ENCODE peak calls at places on chromosome 11, in six cellular contexts. P, Y, D, O, U and W are unnamed samples.

GRCh38 chr11:102470257-102470656 is 17.7 kb upstream of the TMEM123 start:
- DNase-seq in P (no peak), Y (peak; percentile 43), D (no peak), O (no peak), U (no peak), W (no peak)

GRCh38 chr11:65132988-65133700 is 1.2 kb downstream of the SYVN1 start:
- DNase-seq in P (peak; percentile 51), Y (peak; percentile 89), D (peak; percentile 73), O (peak; percentile 62), U (peak; percentile 64), W (peak; percentile 54)

GRCh38 chr11:125941606-125942275 is 4.1 kb upstream of the VSIG10L2 start:
- DNase-seq in P (peak; percentile 57), Y (peak; percentile 59), D (peak; percentile 72), O (peak; percentile 72), U (peak; percentile 22), W (peak; percentile 80)

GRCh38 chr11:134819026-134819425 is 407.0 kb upstream of the B3GAT1 start:
- DNase-seq in P (no peak), Y (no peak), D (no peak), O (no peak), U (no peak), W (peak; percentile 63)

GRCh38 chr11:88469828-88470227 is 132.3 kb upstream of the CTSC start:
- DNase-seq in P (no peak), Y (no peak), D (no peak), O (no peak), U (no peak), W (no peak)

GRCh38 chr11:61411589-61411988 is 18.2 kb downstream of the CPSF7 start:
- DNase-seq in P (no peak), Y (no peak), D (no peak), O (no peak), U (no peak), W (no peak)

GRCh38 chr11:70407814-70408213 is 9.5 kb downstream of the CTTN start:
- DNase-seq in P (no peak), Y (no peak), D (no peak), O (no peak), U (no peak), W (no peak)

GRCh38 chr11:72582206-72583176 is 91.7 kb downstream of the PDE2A start:
- DNase-seq in P (no peak), Y (no peak), D (no peak), O (no peak), U (no peak), W (no peak)

GRCh38 chr11:133064152-133064877 is 468.0 kb downstream of the OPCML start:
- DNase-seq in P (peak; percentile 77), Y (peak; percentile 37), D (no peak), O (peak; percentile 91), U (no peak), W (peak; percentile 92)

GRCh38 chr11:102187416-102188125 is 77.3 kb downstream of the YAP1 start:
- DNase-seq in P (peak; percentile 64), Y (no peak), D (no peak), O (peak; percentile 39), U (no peak), W (no peak)

GRCh38 chr11:32231909-32232493 is 141.1 kb downstream of the RCN1 start:
- DNase-seq in P (peak; percentile 63), Y (peak; percentile 63), D (peak; percentile 62), O (peak; percentile 33), U (peak; percentile 36), W (peak; percentile 70)

GRCh38 chr11:66264893-66265292 is 3.5 kb upstream of the RAB1B start:
- DNase-seq in P (peak; percentile 25), Y (peak; percentile 34), D (peak; percentile 41), O (peak; percentile 59), U (no peak), W (peak; percentile 55)

GRCh38 chr11:15493066-15493465 is 378.3 kb downstream of the INSC start:
- DNase-seq in P (no peak), Y (no peak), D (no peak), O (no peak), U (peak; percentile 6), W (no peak)

GRCh38 chr11:43920598-43921419 is 21.6 kb upstream of the C11orf96 start:
- DNase-seq in P (peak; percentile 100), Y (peak; percentile 34), D (peak; percentile 95), O (no peak), U (peak; percentile 86), W (no peak)

GRCh38 chr11:129375731-129376657 is at the start of gene BARX2:
- DNase-seq in P (peak; percentile 86), Y (peak; percentile 79), D (peak; percentile 86), O (peak; percentile 70), U (peak; percentile 26), W (peak; percentile 91)

GRCh38 chr11:17979770-17980371 is 33.0 kb downstream of the SERGEF start:
- DNase-seq in P (peak; percentile 28), Y (peak; percentile 36), D (peak; percentile 61), O (peak; percentile 59), U (no peak), W (peak; percentile 54)
- TF ChIP-seq EZH2phosphoT487 in P (no peak), Y (no peak), D (no peak), O (no peak), U (no peak), W (no peak)

GRCh38 chr11:36155770-36156485 is 133.3 kb downstream of the COMMD9 start:
- DNase-seq in P (peak; percentile 19), Y (no peak), D (peak; percentile 57), O (no peak), U (no peak), W (no peak)
- H3K9ac ChIP-seq in P (no peak overlapping the region), Y (no peak overlapping the region), D (peak overlapping the region; percentile 59), O (no peak overlapping the region), U (no peak overlapping the region), W (no peak overlapping the region)

GRCh38 chr11:117597083-117597482 is 199.9 kb downstream of the DSCAML1 start:
- DNase-seq in P (peak; percentile 36), Y (peak; percentile 61), D (peak; percentile 56), O (no peak), U (peak; percentile 12), W (peak; percentile 83)
- H3K4me1 ChIP-seq in P (no peaks in the 10 kb centered on the region), Y (no peaks in the 10 kb centered on the region), D (no peaks in the 10 kb centered on the region), O (peaks cover 8% of the 10 kb centered on the region), U (no peaks in the 10 kb centered on the region), W (peaks cover 17% of the 10 kb centered on the region)

GRCh38 chr11:74418509-74418895 is 20.3 kb upstream of the PGM2L1 start:
- DNase-seq in P (peak; percentile 83), Y (no peak), D (peak; percentile 93), O (no peak), U (no peak), W (no peak)

GRCh38 chr11:74417860-74418508 is 19.8 kb upstream of the PGM2L1 start:
- DNase-seq in P (peak; percentile 39), Y (no peak), D (no peak), O (no peak), U (no peak), W (no peak)

GRCh38 chr11:74412733-74413359 is 14.6 kb upstream of the PGM2L1 start:
- DNase-seq in P (no peak), Y (no peak), D (no peak), O (no peak), U (no peak), W (no peak)

DNA sequence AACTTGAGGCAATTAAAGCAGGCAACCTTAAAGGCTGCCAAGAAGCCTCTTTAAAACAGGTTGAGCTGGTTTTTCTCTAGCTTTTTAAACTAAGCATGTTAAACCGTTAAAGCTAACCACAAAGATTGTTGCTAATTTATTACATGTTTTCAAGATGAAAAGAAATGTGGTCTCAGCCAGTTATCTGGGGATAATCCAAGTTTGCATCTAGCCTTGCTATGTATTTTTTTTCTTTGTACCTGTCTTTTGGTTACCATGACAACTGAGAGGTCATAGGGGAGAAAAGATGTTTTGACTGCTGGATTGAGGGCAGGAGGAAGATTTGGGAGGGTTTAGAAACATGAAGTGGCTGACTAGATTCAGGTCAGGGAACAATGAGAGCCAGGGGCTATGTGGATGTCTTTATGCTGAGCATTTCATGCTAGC is 19.2 kb upstream of the PGM2L1 start:
- DNase-seq in P (no peak), Y (no peak), D (peak; percentile 97), O (no peak), U (no peak), W (no peak)
- TF ChIP-seq EZH2phosphoT487 in P (no peak), Y (no peak), D (no peak), O (no peak), U (no peak), W (no peak)

DNA sequence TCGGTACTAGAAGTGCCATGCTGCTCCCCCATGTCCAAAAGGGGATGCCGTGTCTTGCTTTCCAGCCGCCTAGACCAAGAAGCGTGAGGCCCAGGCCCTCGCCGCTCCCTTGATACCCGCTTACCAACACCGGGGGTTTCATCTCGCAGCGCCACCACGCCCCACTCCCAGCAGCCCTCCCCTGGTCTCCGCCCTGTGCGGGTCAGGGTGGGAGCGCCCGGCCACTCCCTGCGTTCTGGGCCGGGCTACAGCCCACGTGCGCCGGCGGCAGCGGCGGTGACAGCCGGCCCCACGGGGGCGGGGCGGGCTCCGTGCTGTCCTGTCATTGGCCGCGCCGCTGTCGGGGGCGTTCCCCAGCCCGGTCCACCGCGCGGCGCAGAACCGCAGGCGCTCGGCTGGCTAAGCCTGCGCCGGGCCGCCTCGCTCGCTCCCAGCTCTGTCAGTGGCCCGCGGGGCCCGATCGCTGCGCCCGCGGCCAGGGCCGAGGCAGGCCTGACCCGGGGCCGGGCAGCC is at the start of gene MICAL2:
- DNase-seq in P (peak; percentile 97), Y (peak; percentile 91), D (peak; percentile 92), O (peak; percentile 98), U (peak; percentile 61), W (peak; percentile 96)
- H3K9ac ChIP-seq in P (peak within 1 kb of the TSS; percentile 89), Y (peak within 1 kb of the TSS; percentile 46), D (peak within 1 kb of the TSS; percentile 79), O (peak within 1 kb of the TSS; percentile 97), U (peak within 1 kb of the TSS; percentile 72), W (no peak within 1 kb of the TSS)

GRCh38 chr11:742571-743201 is 4.6 kb upstream of the TALDO1 start:
- DNase-seq in P (no peak), Y (no peak), D (no peak), O (no peak), U (no peak), W (no peak)
- H3K4me1 ChIP-seq in P (no peaks in the 10 kb centered on the region), Y (no peaks in the 10 kb centered on the region), D (no peaks in the 10 kb centered on the region), O (peaks cover 3% of the 10 kb centered on the region), U (peaks cover 46% of the 10 kb centered on the region), W (no peaks in the 10 kb centered on the region)

DNA sequence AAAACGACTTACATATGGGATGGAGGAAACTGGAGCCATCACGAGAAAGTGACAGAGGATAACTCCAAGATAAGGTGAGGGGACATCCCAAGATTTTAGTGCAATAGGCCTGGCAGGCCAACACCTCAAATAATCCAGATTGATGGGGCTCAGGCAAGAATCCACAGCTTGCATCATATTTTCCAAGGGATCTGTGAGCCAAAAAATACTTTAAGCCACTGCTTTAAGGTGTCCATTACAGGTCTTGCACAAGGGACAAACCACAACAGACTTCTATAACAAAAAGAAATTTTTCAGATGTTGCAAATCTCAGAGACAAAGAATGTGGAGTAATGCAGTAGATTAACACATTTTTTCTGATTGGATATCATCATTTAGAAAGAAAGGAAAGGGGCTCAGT is 45.6 kb downstream of the DENND5A start:
- DNase-seq in P (peak; percentile 85), Y (no peak), D (no peak), O (no peak), U (no peak), W (no peak)
- TF ChIP-seq EZH2phosphoT487 in P (peak; percentile 60), Y (no peak), D (no peak), O (no peak), U (no peak), W (no peak)